ENCODE peak calls at places on chromosomes 13 and 19, in seven cellular contexts. One of them, this sample, is unnamed.

GRCh38 chr13:32200741-32201140 is 114.4 kb downstream of the ZAR1L start:
- DNase-seq in tibial nerve: no peak
- DNase-seq in T-helper 2 cell: no peak
- DNase-seq in GM06990: no peak
- DNase-seq in choroid plexus epithelial cell: no peak
- DNase-seq in MV-4-11: no peak
- DNase-seq in GDM1: no peak
- DNase-seq in this sample: peak; percentile 16

GRCh38 chr13:111451402-111451801 is 131.0 kb downstream of the TEX29 start:
- DNase-seq in tibial nerve: no peak
- DNase-seq in T-helper 2 cell: no peak
- DNase-seq in GM06990: no peak
- DNase-seq in choroid plexus epithelial cell: no peak
- DNase-seq in MV-4-11: no peak
- DNase-seq in GDM1: no peak
- DNase-seq in this sample: no peak

GRCh38 chr19:4640247-4641000 is 1.1 kb downstream of the TNFAIP8L1 start:
- DNase-seq in tibial nerve: no peak
- DNase-seq in T-helper 2 cell: no peak
- DNase-seq in GM06990: no peak
- DNase-seq in choroid plexus epithelial cell: no peak
- DNase-seq in MV-4-11: no peak
- DNase-seq in GDM1: no peak
- DNase-seq in this sample: no peak

GRCh38 chr19:1608414-1609391 is 3.4 kb upstream of the UQCR11 start:
- DNase-seq in tibial nerve: no peak
- DNase-seq in T-helper 2 cell: peak; percentile 49
- DNase-seq in GM06990: no peak
- DNase-seq in choroid plexus epithelial cell: peak; percentile 20
- DNase-seq in MV-4-11: peak; percentile 35
- DNase-seq in GDM1: peak; percentile 22
- DNase-seq in this sample: no peak

GRCh38 chr13:50170447-50171037 is 155.3 kb downstream of the KCNRG start:
- DNase-seq in tibial nerve: no peak
- DNase-seq in T-helper 2 cell: no peak
- DNase-seq in GM06990: no peak
- DNase-seq in choroid plexus epithelial cell: peak; percentile 62
- DNase-seq in MV-4-11: no peak
- DNase-seq in GDM1: no peak
- DNase-seq in this sample: peak; percentile 36

GRCh38 chr13:106496072-106496997 is 39.1 kb downstream of the EFNB2 start:
- DNase-seq in tibial nerve: no peak
- DNase-seq in T-helper 2 cell: no peak
- DNase-seq in GM06990: no peak
- DNase-seq in choroid plexus epithelial cell: no peak
- DNase-seq in MV-4-11: no peak
- DNase-seq in GDM1: no peak
- DNase-seq in this sample: no peak

GRCh38 chr13:60759499-60759898 is 362.5 kb downstream of the TDRD3 start:
- DNase-seq in tibial nerve: no peak
- DNase-seq in T-helper 2 cell: no peak
- DNase-seq in GM06990: no peak
- DNase-seq in choroid plexus epithelial cell: peak; percentile 7
- DNase-seq in MV-4-11: no peak
- DNase-seq in GDM1: no peak
- DNase-seq in this sample: peak; percentile 3

GRCh38 chr19:4449022-4449825 is 8.4 kb downstream of the UBXN6 start:
- DNase-seq in tibial nerve: no peak
- DNase-seq in T-helper 2 cell: no peak
- DNase-seq in GM06990: no peak
- DNase-seq in choroid plexus epithelial cell: no peak
- DNase-seq in MV-4-11: no peak
- DNase-seq in GDM1: no peak
- DNase-seq in this sample: no peak

GRCh38 chr13:67971291-67971690 is 741.2 kb upstream of the PCDH9 start:
- DNase-seq in tibial nerve: no peak
- DNase-seq in T-helper 2 cell: no peak
- DNase-seq in GM06990: no peak
- DNase-seq in choroid plexus epithelial cell: no peak
- DNase-seq in MV-4-11: no peak
- DNase-seq in GDM1: no peak
- DNase-seq in this sample: no peak

GRCh38 chr19:46812898-46813569 is 24.6 kb upstream of the SLC1A5 start:
- DNase-seq in tibial nerve: no peak
- DNase-seq in T-helper 2 cell: no peak
- DNase-seq in GM06990: no peak
- DNase-seq in choroid plexus epithelial cell: no peak
- DNase-seq in MV-4-11: no peak
- DNase-seq in GDM1: no peak
- DNase-seq in this sample: no peak

GRCh38 chr19:3653865-3654513 is 27.4 kb upstream of the CACTIN start:
- DNase-seq in tibial nerve: no peak
- DNase-seq in T-helper 2 cell: no peak
- DNase-seq in GM06990: no peak
- DNase-seq in choroid plexus epithelial cell: no peak
- DNase-seq in MV-4-11: no peak
- DNase-seq in GDM1: no peak
- DNase-seq in this sample: no peak

GRCh38 chr13:20974981-20975585 is 72.5 kb upstream of the XPO4 start:
- DNase-seq in tibial nerve: no peak
- DNase-seq in T-helper 2 cell: no peak
- DNase-seq in GM06990: no peak
- DNase-seq in choroid plexus epithelial cell: no peak
- DNase-seq in MV-4-11: no peak
- DNase-seq in GDM1: no peak
- DNase-seq in this sample: no peak

GRCh38 chr19:55041627-55042343 is 3.7 kb upstream of the GP6 start:
- DNase-seq in tibial nerve: no peak
- DNase-seq in T-helper 2 cell: peak; percentile 52
- DNase-seq in GM06990: no peak
- DNase-seq in choroid plexus epithelial cell: no peak
- DNase-seq in MV-4-11: peak; percentile 92
- DNase-seq in GDM1: peak; percentile 75
- DNase-seq in this sample: no peak

GRCh38 chr19:57818378-57818777 is 3.7 kb upstream of the ZNF552 start:
- DNase-seq in tibial nerve: no peak
- DNase-seq in T-helper 2 cell: no peak
- DNase-seq in GM06990: no peak
- DNase-seq in choroid plexus epithelial cell: no peak
- DNase-seq in MV-4-11: no peak
- DNase-seq in GDM1: no peak
- DNase-seq in this sample: no peak

GRCh38 chr13:23741879-23742510 is 147.2 kb downstream of the MIPEP start:
- DNase-seq in tibial nerve: no peak
- DNase-seq in T-helper 2 cell: no peak
- DNase-seq in GM06990: no peak
- DNase-seq in choroid plexus epithelial cell: peak; percentile 35
- DNase-seq in MV-4-11: no peak
- DNase-seq in GDM1: no peak
- DNase-seq in this sample: no peak

GRCh38 chr19:18915639-18916038 is 3.5 kb downstream of the COPE start:
- DNase-seq in tibial nerve: no peak
- DNase-seq in T-helper 2 cell: peak; percentile 63
- DNase-seq in GM06990: no peak
- DNase-seq in choroid plexus epithelial cell: peak; percentile 39
- DNase-seq in MV-4-11: peak; percentile 66
- DNase-seq in GDM1: no peak
- DNase-seq in this sample: peak; percentile 35

GRCh38 chr19:28468701-28469459 is 744.1 kb downstream of the UQCRFS1 start:
- DNase-seq in tibial nerve: no peak
- DNase-seq in T-helper 2 cell: no peak
- DNase-seq in GM06990: peak; percentile 29
- DNase-seq in choroid plexus epithelial cell: peak; percentile 62
- DNase-seq in MV-4-11: peak; percentile 67
- DNase-seq in GDM1: no peak
- DNase-seq in this sample: peak; percentile 51

GRCh38 chr13:25088562-25089221 is 7.2 kb upstream of the PABPC3 start:
- DNase-seq in tibial nerve: no peak
- DNase-seq in T-helper 2 cell: peak; percentile 5
- DNase-seq in GM06990: peak; percentile 41
- DNase-seq in choroid plexus epithelial cell: no peak
- DNase-seq in MV-4-11: no peak
- DNase-seq in GDM1: no peak
- DNase-seq in this sample: no peak

GRCh38 chr13:109744512-109745051 is 41.8 kb downstream of the IRS2 start:
- DNase-seq in tibial nerve: no peak
- DNase-seq in T-helper 2 cell: no peak
- DNase-seq in GM06990: no peak
- DNase-seq in choroid plexus epithelial cell: peak; percentile 97
- DNase-seq in MV-4-11: no peak
- DNase-seq in GDM1: no peak
- DNase-seq in this sample: no peak

GRCh38 chr13:96091164-96091931 is 1.4 kb downstream of the HS6ST3 start:
- DNase-seq in tibial nerve: no peak
- DNase-seq in T-helper 2 cell: no peak
- DNase-seq in GM06990: peak; percentile 8
- DNase-seq in choroid plexus epithelial cell: peak; percentile 6
- DNase-seq in MV-4-11: no peak
- DNase-seq in GDM1: no peak
- DNase-seq in this sample: no peak

GRCh38 chr19:21940684-21941083 is 70.1 kb downstream of the ZNF208 start:
- DNase-seq in tibial nerve: no peak
- DNase-seq in T-helper 2 cell: no peak
- DNase-seq in GM06990: no peak
- DNase-seq in choroid plexus epithelial cell: no peak
- DNase-seq in MV-4-11: no peak
- DNase-seq in GDM1: no peak
- DNase-seq in this sample: no peak

GRCh38 chr19:56111601-56112312 is 9.3 kb downstream of the ZNF787 start:
- DNase-seq in tibial nerve: no peak
- DNase-seq in T-helper 2 cell: peak; percentile 48
- DNase-seq in GM06990: peak; percentile 65
- DNase-seq in choroid plexus epithelial cell: no peak
- DNase-seq in MV-4-11: peak; percentile 89
- DNase-seq in GDM1: no peak
- DNase-seq in this sample: no peak

GRCh38 chr13:51643882-51644281 is 59.6 kb downstream of the WDFY2 start:
- DNase-seq in tibial nerve: no peak
- DNase-seq in T-helper 2 cell: no peak
- DNase-seq in GM06990: no peak
- DNase-seq in choroid plexus epithelial cell: peak; percentile 95
- DNase-seq in MV-4-11: peak; percentile 66
- DNase-seq in GDM1: no peak
- DNase-seq in this sample: peak; percentile 87

GRCh38 chr13:25982908-25983307 is 68.9 kb downstream of the SHISA2 start:
- DNase-seq in tibial nerve: no peak
- DNase-seq in T-helper 2 cell: no peak
- DNase-seq in GM06990: no peak
- DNase-seq in choroid plexus epithelial cell: peak; percentile 42
- DNase-seq in MV-4-11: no peak
- DNase-seq in GDM1: no peak
- DNase-seq in this sample: peak; percentile 7

GRCh38 chr13:23321534-23322241 is 111.8 kb downstream of the SACS start:
- DNase-seq in tibial nerve: no peak
- DNase-seq in T-helper 2 cell: peak; percentile 73
- DNase-seq in GM06990: no peak
- DNase-seq in choroid plexus epithelial cell: peak; percentile 97
- DNase-seq in MV-4-11: no peak
- DNase-seq in GDM1: no peak
- DNase-seq in this sample: peak; percentile 98

GRCh38 chr13:93226623-93227279 is at the start of gene GPC6:
- DNase-seq in tibial nerve: peak; percentile 23
- DNase-seq in T-helper 2 cell: no peak
- DNase-seq in GM06990: no peak
- DNase-seq in choroid plexus epithelial cell: peak; percentile 98
- DNase-seq in MV-4-11: no peak
- DNase-seq in GDM1: peak; percentile 34
- DNase-seq in this sample: peak; percentile 95

GRCh38 chr13:25171170-25171516 is 945 bp downstream of the AMER2 start:
- DNase-seq in tibial nerve: no peak
- DNase-seq in T-helper 2 cell: no peak
- DNase-seq in GM06990: no peak
- DNase-seq in choroid plexus epithelial cell: no peak
- DNase-seq in MV-4-11: no peak
- DNase-seq in GDM1: no peak
- DNase-seq in this sample: no peak

GRCh38 chr19:13557756-13558398 is 51.6 kb upstream of the CACNA1A start:
- DNase-seq in tibial nerve: no peak
- DNase-seq in T-helper 2 cell: no peak
- DNase-seq in GM06990: no peak
- DNase-seq in choroid plexus epithelial cell: no peak
- DNase-seq in MV-4-11: no peak
- DNase-seq in GDM1: no peak
- DNase-seq in this sample: no peak

GRCh38 chr19:33316521-33317284 is 14.4 kb upstream of the CEBPA start:
- DNase-seq in tibial nerve: no peak
- DNase-seq in T-helper 2 cell: no peak
- DNase-seq in GM06990: no peak
- DNase-seq in choroid plexus epithelial cell: no peak
- DNase-seq in MV-4-11: no peak
- DNase-seq in GDM1: no peak
- DNase-seq in this sample: no peak

GRCh38 chr19:42051166-42052115 is 18.6 kb downstream of the GRIK5 start:
- DNase-seq in tibial nerve: no peak
- DNase-seq in T-helper 2 cell: peak; percentile 89
- DNase-seq in GM06990: no peak
- DNase-seq in choroid plexus epithelial cell: no peak
- DNase-seq in MV-4-11: no peak
- DNase-seq in GDM1: no peak
- DNase-seq in this sample: no peak

GRCh38 chr19:17333611-17334413 is 843 bp downstream of the ANO8 start:
- DNase-seq in tibial nerve: no peak
- DNase-seq in T-helper 2 cell: peak; percentile 95
- DNase-seq in GM06990: peak; percentile 62
- DNase-seq in choroid plexus epithelial cell: peak; percentile 84
- DNase-seq in MV-4-11: peak; percentile 97
- DNase-seq in GDM1: peak; percentile 46
- DNase-seq in this sample: peak; percentile 65

GRCh38 chr13:105436946-105437345 is 1098.5 kb downstream of the EFNB2 start:
- DNase-seq in tibial nerve: no peak
- DNase-seq in T-helper 2 cell: no peak
- DNase-seq in GM06990: no peak
- DNase-seq in choroid plexus epithelial cell: no peak
- DNase-seq in MV-4-11: no peak
- DNase-seq in GDM1: no peak
- DNase-seq in this sample: no peak

GRCh38 chr13:111542530-111543341 is 222.3 kb downstream of the TEX29 start:
- DNase-seq in tibial nerve: no peak
- DNase-seq in T-helper 2 cell: no peak
- DNase-seq in GM06990: no peak
- DNase-seq in choroid plexus epithelial cell: no peak
- DNase-seq in MV-4-11: no peak
- DNase-seq in GDM1: no peak
- DNase-seq in this sample: no peak

This sample was measured in adipocyte.